ENCODE peak calls at places on chromosomes 11 and 22, in four cellular contexts. L is fibroblast of the aortic adventitia, J is hepatocyte, I is transverse colon. B is an unnamed sample.

GRCh38 chr11:69874984-69875673 is 55.9 kb upstream of the FGF3 start:
- DNase-seq in J (no peak), I (peak; percentile 3), L (no peak), B (peak; percentile 51)

GRCh38 chr11:67437082-67437821 is at the start of gene PTPRCAP:
- DNase-seq in J (no peak), I (peak; percentile 78), L (no peak), B (peak; percentile 87)

GRCh38 chr22:36010090-36010489 is 18.5 kb downstream of the RBFOX2 start:
- DNase-seq in J (peak; percentile 30), I (no peak), L (no peak), B (peak; percentile 47)

GRCh38 chr11:125348704-125349635 is 147.1 kb downstream of the FEZ1 start:
- DNase-seq in I (peak; percentile 39), J (peak; percentile 67), L (peak; percentile 54), B (peak; percentile 92)

GRCh38 chr22:45006101-45006872 is 3.5 kb downstream of the PHF21B start:
- DNase-seq in J (peak; percentile 37), I (no peak), L (no peak), B (peak; percentile 28)

GRCh38 chr11:47468598-47469214 is 19.8 kb upstream of the RAPSN start:
- DNase-seq in L (no peak), I (no peak), J (no peak), B (no peak)

GRCh38 chr22:23820748-23821211 is 18.0 kb downstream of the DERL3 start:
- DNase-seq in I (no peak), J (no peak), L (no peak), B (no peak)

GRCh38 chr11:126900349-126900748 is 100.2 kb downstream of the KIRREL3 start:
- DNase-seq in L (no peak), J (no peak), I (no peak), B (no peak)

GRCh38 chr11:64224891-64225607 is 937 bp downstream of the TRPT1 start:
- DNase-seq in L (no peak), I (no peak), J (no peak), B (peak; percentile 72)

GRCh38 chr11:26510201-26510600 is 61.9 kb downstream of the MUC15 start:
- DNase-seq in J (no peak), L (no peak), I (no peak), B (no peak)

GRCh38 chr22:18071968-18072310 is 5.9 kb upstream of the PEX26 start:
- DNase-seq in I (no peak), L (no peak), J (no peak), B (no peak)

GRCh38 chr11:95074806-95075563 is 8.3 kb downstream of the SRSF8 start:
- DNase-seq in I (peak; percentile 82), J (no peak), L (no peak), B (no peak)

GRCh38 chr11:21343204-21343603 is 673.8 kb downstream of the NELL1 start:
- DNase-seq in I (no peak), L (no peak), J (no peak), B (no peak)

GRCh38 chr11:126601550-126602215 is 246.2 kb downstream of the ST3GAL4 start:
- DNase-seq in J (no peak), L (no peak), I (no peak), B (peak; percentile 72)

GRCh38 chr22:35612903-35613302 is 4.2 kb downstream of the MB start:
- DNase-seq in J (no peak), L (no peak), I (no peak), B (no peak)

GRCh38 chr22:42016111-42016510 is 17.5 kb downstream of the WBP2NL start:
- DNase-seq in L (no peak), J (no peak), I (no peak), B (no peak)

GRCh38 chr22:42862045-42862734 is 5.1 kb upstream of the ARFGAP3 start:
- DNase-seq in L (peak; percentile 9), J (peak; percentile 61), I (no peak), B (peak; percentile 4)

GRCh38 chr22:20033045-20033706 is 12.3 kb downstream of the TANGO2 start:
- DNase-seq in L (peak; percentile 15), J (no peak), I (no peak), B (no peak)

GRCh38 chr11:3995949-3996554 is 98.5 kb upstream of the RRM1 start:
- DNase-seq in L (peak; percentile 55), J (no peak), I (no peak), B (no peak)

GRCh38 chr22:45964372-45964771 is 12.6 kb downstream of the WNT7B start:
- DNase-seq in J (no peak), L (no peak), I (no peak), B (no peak)

GRCh38 chr11:48064306-48064705 is 83.9 kb downstream of the PTPRJ start:
- DNase-seq in I (no peak), J (no peak), L (peak; percentile 68), B (no peak)

GRCh38 chr11:45414082-45414481 is 127.9 kb upstream of the SYT13 start:
- DNase-seq in J (no peak), L (no peak), I (no peak), B (no peak)

GRCh38 chr11:124114942-124115781 is at the start of gene VWA5A:
- DNase-seq in J (peak; percentile 92), I (peak; percentile 93), L (peak; percentile 89), B (peak; percentile 72)

GRCh38 chr11:37026326-37026725 is 428.3 kb upstream of the RAG2 start:
- DNase-seq in I (no peak), L (no peak), J (no peak), B (no peak)

GRCh38 chr11:30422389-30422788 is 99.5 kb downstream of the ARL14EP start:
- DNase-seq in I (no peak), L (no peak), J (peak; percentile 16), B (no peak)

GRCh38 chr11:116984589-116984988 is 113.6 kb downstream of the SIK3 start:
- DNase-seq in L (peak; percentile 98), J (peak; percentile 17), I (no peak), B (no peak)

GRCh38 chr11:87428266-87428665 is 390.5 kb downstream of the TMEM135 start:
- DNase-seq in L (no peak), J (no peak), I (no peak), B (no peak)

GRCh38 chr22:39349506-39349966 is 255 bp upstream of the SYNGR1 start:
- DNase-seq in J (peak; percentile 81), I (peak; percentile 27), L (no peak), B (peak; percentile 100)

DNA sequence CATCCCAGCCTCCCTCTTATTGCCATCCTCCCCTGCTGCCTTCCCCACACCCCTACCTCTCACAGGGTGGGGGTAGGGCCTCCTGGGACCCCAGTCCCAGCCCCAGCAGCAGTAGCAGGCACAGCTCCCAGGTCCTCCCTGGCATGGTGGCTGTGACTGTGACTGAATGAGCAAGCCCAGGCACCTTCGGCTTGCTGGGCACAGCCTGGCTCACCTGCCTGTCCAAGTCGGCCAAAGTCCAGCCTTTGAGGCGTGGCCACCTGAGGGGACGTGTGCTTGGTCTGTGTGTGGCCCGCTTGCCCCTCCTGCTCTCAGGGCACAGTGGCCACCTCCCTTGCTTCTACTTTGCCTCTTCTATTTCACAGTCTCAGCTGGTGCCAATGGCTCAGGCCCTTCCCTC is at the start of gene TREH:
- DNase-seq in L (no peak), J (peak; percentile 79), I (peak; percentile 76), B (no peak)
- H3K4me3 ChIP-seq in L (no peak within 1 kb of the TSS), J (no peak within 1 kb of the TSS), I (no peak within 1 kb of the TSS), B (no peak within 1 kb of the TSS)

GRCh38 chr11:27722117-27722844 is 22.0 kb upstream of the BDNF start:
- DNase-seq in I (peak; percentile 7), J (peak; percentile 30), L (peak; percentile 32), B (peak; percentile 81)

GRCh38 chr11:27721505-27722116 is 21.4 kb upstream of the BDNF start:
- DNase-seq in L (no peak), J (no peak), I (no peak), B (no peak)

GRCh38 chr11:27718853-27719574 is 18.8 kb upstream of the BDNF start:
- DNase-seq in J (peak; percentile 72), I (peak; percentile 12), L (peak; percentile 43), B (peak; percentile 80)

GRCh38 chr11:27719575-27719925 is 19.3 kb upstream of the BDNF start:
- DNase-seq in J (no peak), L (no peak), I (no peak), B (peak; percentile 70)

DNA sequence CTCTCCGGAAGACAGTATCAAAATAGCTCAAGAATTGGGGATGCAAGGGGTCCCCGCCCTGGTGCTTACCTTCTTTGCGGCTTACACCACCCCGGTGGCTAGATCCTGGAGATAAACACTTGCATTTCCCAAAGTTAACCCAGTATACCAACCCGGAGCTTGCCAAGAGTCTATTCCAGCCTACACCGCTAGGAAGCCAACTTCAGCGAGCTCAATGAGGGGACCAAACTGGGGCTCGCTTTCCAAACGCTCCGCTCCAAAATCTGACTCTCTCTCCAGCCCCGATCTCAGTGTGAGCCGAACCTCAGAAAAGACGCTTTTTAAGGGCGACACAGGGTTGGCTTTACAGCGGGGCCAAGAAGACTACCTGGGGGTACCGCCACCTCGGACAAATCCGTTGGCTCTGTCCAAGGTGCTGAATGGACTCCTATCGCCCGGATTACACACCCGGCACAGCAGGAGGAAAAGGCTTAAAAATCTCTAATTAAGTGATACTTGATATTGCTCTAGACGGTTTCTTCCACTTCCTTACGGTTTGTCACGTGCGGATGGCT is 20.1 kb upstream of the BDNF start:
- DNase-seq in I (peak; percentile 21), L (peak; percentile 69), J (peak; percentile 86), B (peak; percentile 75)
- H3K4me3 ChIP-seq in I (no peak overlapping the region), L (no peak overlapping the region), J (no peak overlapping the region), B (peak overlapping the region; percentile 73)

GRCh38 chr11:60847906-60848305 is 6.0 kb downstream of the CCDC86 start:
- DNase-seq in L (no peak), I (no peak), J (no peak), B (no peak)
- H3K4me3 ChIP-seq in L (no peak overlapping the region), I (no peak overlapping the region), J (no peak overlapping the region), B (no peak overlapping the region)

DNA sequence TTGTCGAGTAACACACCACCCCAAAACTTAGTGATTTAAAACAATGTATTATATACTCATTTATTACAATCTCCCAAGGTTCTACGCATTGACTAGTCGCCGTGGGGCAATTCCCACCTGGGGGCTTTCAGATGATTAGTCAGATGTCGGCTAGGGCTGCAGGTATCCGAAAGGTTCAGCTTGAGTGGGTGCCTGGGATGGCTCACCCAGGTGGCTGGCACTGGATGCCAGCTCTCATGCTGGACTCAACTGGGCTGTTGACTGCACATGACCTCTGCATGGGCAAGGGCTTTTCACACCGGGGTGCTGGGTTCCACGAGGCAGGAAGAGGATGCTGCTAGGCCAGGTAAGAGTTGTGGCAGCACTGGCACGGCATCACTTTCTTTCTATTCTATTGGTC is 21.9 kb upstream of the MICAL2 start:
- DNase-seq in I (no peak), L (no peak), J (no peak), B (no peak)
- H3K4me3 ChIP-seq in I (no peak overlapping the region), L (no peak overlapping the region), J (no peak overlapping the region), B (no peak overlapping the region)

GRCh38 chr22:30252411-30253204 is 6.0 kb upstream of the LIF start:
- DNase-seq in J (no peak), L (no peak), I (peak; percentile 78), B (peak; percentile 74)
- H3K4me3 ChIP-seq in J (no peak overlapping the region), L (no peak overlapping the region), I (no peak overlapping the region), B (no peak overlapping the region)

DNA sequence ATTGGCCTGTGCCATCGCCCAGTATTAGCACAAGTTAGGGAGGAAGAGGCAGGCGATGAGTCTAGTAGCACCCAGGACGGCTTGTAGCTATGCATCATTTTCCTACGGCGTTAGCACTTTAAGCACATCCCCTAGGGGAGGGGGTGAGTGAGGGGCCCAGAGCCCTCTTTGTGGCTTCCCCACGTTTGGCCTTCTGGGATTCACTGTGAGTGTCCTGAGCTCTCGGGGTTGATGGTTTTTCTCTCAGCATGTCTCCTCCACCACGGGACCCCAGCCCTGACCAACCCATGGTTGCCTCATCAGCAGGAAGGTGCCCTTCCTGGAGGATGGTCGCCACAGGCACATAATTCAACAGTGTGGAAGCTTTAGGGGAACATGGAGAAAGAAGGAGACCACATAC is 4.3 kb downstream of the TMEM25 start:
- DNase-seq in J (no peak), L (no peak), I (no peak), B (no peak)
- H3K4me3 ChIP-seq in J (no peak overlapping the region), L (no peak overlapping the region), I (no peak overlapping the region), B (no peak overlapping the region)